ENCODE peak calls at places on chromosomes 3 and 15, in nine cellular contexts. C is lower lobe of right lung, Q is cardiac septum, S is RPMI7951, A is cardiac fibroblast, T is sciatic nerve, G is epithelial cell of esophagus, R is H1, P is amniotic stem cell. X is an unnamed sample.

GRCh38 chr3:112405845-112406244 is 72.9 kb downstream of the CD200 start:
- DNase-seq in C (no peak), Q (no peak), S (no peak), A (no peak), T (no peak), G (peak; percentile 45), R (no peak), P (no peak), X (no peak)

GRCh38 chr3:73364517-73364916 is 260.2 kb downstream of the PDZRN3 start:
- DNase-seq in C (no peak), Q (no peak), S (no peak), A (no peak), T (no peak), G (peak; percentile 46), R (no peak), P (no peak), X (no peak)

GRCh38 chr3:162538466-162538865 is 1041.9 kb downstream of the OTOL1 start:
- DNase-seq in C (no peak), Q (no peak), S (no peak), A (no peak), T (no peak), G (no peak), R (no peak), P (no peak), X (no peak)

GRCh38 chr15:84079885-84080777 is 155.4 kb upstream of the GOLGA6L4 start:
- DNase-seq in C (peak; percentile 59), Q (no peak), S (peak; percentile 10), A (peak; percentile 18), T (peak; percentile 54), G (peak; percentile 44), R (no peak), P (no peak), X (no peak)

GRCh38 chr3:140529096-140529495 is 148.8 kb upstream of the TRIM42 start:
- DNase-seq in C (no peak), Q (no peak), S (peak; percentile 100), A (no peak), T (no peak), G (peak; percentile 98), R (no peak), P (no peak), X (no peak)

GRCh38 chr15:80604583-80605506 is 90.3 kb upstream of the ABHD17C start:
- DNase-seq in C (no peak), Q (no peak), S (peak; percentile 65), A (no peak), T (no peak), G (peak; percentile 73), R (no peak), P (no peak), X (no peak)

GRCh38 chr15:57432141-57432701 is 55.9 kb downstream of the CGNL1 start:
- DNase-seq in C (no peak), Q (no peak), S (peak; percentile 11), A (peak; percentile 37), T (no peak), G (peak; percentile 6), R (peak; percentile 27), P (no peak), X (no peak)

GRCh38 chr3:59927061-59927460 is 877.2 kb upstream of the CFAP20DC start:
- DNase-seq in C (no peak), Q (no peak), S (no peak), A (no peak), T (no peak), G (no peak), R (no peak), P (no peak), X (no peak)

GRCh38 chr15:100726426-100727190 is 124.2 kb downstream of the ASB7 start:
- DNase-seq in C (no peak), Q (peak; percentile 70), S (peak; percentile 73), A (peak; percentile 58), T (no peak), G (peak; percentile 90), R (no peak), P (peak; percentile 12), X (no peak)

GRCh38 chr3:112390783-112391641 is 58.1 kb downstream of the CD200 start:
- DNase-seq in C (no peak), Q (no peak), S (peak; percentile 94), A (peak; percentile 99), T (no peak), G (peak; percentile 50), R (peak; percentile 38), P (peak; percentile 37), X (no peak)

X was measured in erythroblast.